ENCODE peak calls at places on chromosomes 13 and 19, in four cellular contexts. W is GM12864, D is bronchial epithelial cell, K is tibial nerve. P is an unnamed sample.

GRCh38 chr13:98141938-98142426 is 912 bp upstream of the FARP1 start:
- DNase-seq in W (no peak), D (no peak), K (no peak), P (no peak)

GRCh38 chr13:65605386-65605785 is 1624.8 kb downstream of the PCDH9 start:
- DNase-seq in W (no peak), D (no peak), K (no peak), P (no peak)

GRCh38 chr19:40417714-40417996 is 4.5 kb upstream of the PRX start:
- DNase-seq in W (no peak), D (no peak), K (no peak), P (no peak)

GRCh38 chr19:35166100-35167063 is 11.8 kb downstream of the FXYD5 start:
- DNase-seq in W (no peak), D (peak; percentile 50), K (no peak), P (no peak)

GRCh38 chr19:14381689-14382474 is 638 bp downstream of the ADGRE5 start:
- DNase-seq in W (no peak), D (peak; percentile 25), K (peak; percentile 28), P (no peak)

GRCh38 chr13:110801044-110801443 is 87.5 kb downstream of the ING1 start:
- DNase-seq in W (no peak), D (no peak), K (no peak), P (no peak)

GRCh38 chr13:48236528-48237353 is 3.7 kb downstream of the ITM2B start:
- DNase-seq in W (no peak), D (peak; percentile 47), K (no peak), P (no peak)

GRCh38 chr13:32645854-32646253 is 59.6 kb downstream of the PDS5B start:
- DNase-seq in W (peak; percentile 48), D (no peak), K (no peak), P (no peak)

GRCh38 chr13:20891768-20892167 is 10.8 kb downstream of the XPO4 start:
- DNase-seq in W (no peak), D (no peak), K (no peak), P (no peak)

GRCh38 chr13:98798849-98799645 is 46.6 kb upstream of the SLC15A1 start:
- DNase-seq in W (no peak), D (no peak), K (no peak), P (no peak)

GRCh38 chr19:2624537-2625091 is 77.9 kb downstream of the GNG7 start:
- DNase-seq in W (no peak), D (no peak), K (no peak), P (peak; percentile 55)

GRCh38 chr19:46745521-46746280 is at the start of gene FKRP:
- DNase-seq in W (no peak), D (no peak), K (no peak), P (peak; percentile 77)

GRCh38 chr19:5537870-5538269 is 29.9 kb downstream of the TINCR start:
- DNase-seq in W (no peak), D (no peak), K (no peak), P (no peak)

GRCh38 chr19:5536337-5536894 is 31.3 kb downstream of the TINCR start:
- DNase-seq in W (no peak), D (peak; percentile 25), K (no peak), P (no peak)

GRCh38 chr19:5530701-5531100 is 37.1 kb downstream of the TINCR start:
- DNase-seq in W (no peak), D (no peak), K (no peak), P (no peak)

GRCh38 chr19:5533257-5533656 is 34.5 kb downstream of the TINCR start:
- DNase-seq in W (no peak), D (no peak), K (no peak), P (no peak)

DNA sequence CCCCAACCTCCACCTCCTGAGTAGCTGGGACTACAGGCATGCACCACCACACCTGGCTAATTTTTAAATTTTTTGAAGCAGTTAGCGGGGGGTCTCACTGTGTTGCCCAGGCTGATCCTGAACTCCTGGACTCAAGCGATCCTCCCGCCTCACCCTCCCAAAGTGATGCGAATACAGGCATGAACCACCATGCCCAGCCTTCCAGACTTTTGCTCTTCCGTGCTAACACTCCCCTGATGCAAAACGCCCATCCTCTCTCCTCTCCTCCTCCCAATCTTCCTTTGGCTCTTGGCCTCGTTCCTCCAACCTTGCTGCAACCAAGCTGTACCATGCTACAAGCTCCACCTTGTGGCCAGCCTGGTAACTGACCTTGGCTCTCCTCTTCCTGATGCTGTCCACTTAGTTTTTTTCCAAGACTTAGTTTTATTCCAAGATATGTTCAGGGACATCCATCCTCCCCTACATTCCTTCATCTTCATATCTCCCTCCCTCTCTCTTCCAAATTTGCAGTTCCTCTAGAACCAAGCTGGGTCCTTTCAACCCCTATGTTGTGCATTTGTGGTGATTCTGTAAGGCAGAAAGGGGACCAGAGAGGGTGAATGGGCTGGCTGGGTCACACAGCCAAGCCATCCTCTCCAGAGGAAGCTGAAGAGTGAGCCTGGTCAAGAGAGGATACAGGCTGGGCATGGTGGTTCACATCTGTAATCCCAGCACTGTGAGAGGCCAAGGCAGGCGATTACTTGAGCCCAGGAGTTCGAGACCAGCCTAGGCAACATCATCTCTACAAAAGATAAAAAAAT is 32.8 kb downstream of the TINCR start:
- DNase-seq in W (no peak), D (no peak), K (no peak), P (no peak)
- TF ChIP-seq CTCF in W (peak; percentile 58), D (peak; percentile 55), K (no peak), P (no peak)

DNA sequence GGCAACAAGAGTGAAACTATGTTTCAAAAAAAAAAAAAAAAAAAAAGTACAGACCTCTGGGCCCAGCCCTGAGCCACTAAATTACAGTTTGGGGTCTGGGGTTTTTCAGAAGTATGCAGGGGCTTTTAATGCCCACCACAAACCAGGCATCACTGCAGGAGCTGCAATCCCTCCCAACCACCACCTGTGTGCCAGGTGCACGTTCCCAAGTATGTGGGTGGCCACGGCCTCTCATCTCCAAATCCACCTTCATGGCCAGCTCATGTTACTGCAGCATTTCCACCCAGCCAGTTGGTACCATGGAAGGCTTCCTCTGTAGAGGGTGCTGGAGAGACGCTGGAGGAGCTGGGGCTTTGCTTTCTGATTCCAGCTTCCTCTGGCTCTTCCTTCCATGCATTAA is 26.5 kb downstream of the CEP89 start:
- DNase-seq in W (no peak), D (no peak), K (no peak), P (no peak)
- TF ChIP-seq CTCF in W (no peak), D (no peak), K (no peak), P (no peak)

DNA sequence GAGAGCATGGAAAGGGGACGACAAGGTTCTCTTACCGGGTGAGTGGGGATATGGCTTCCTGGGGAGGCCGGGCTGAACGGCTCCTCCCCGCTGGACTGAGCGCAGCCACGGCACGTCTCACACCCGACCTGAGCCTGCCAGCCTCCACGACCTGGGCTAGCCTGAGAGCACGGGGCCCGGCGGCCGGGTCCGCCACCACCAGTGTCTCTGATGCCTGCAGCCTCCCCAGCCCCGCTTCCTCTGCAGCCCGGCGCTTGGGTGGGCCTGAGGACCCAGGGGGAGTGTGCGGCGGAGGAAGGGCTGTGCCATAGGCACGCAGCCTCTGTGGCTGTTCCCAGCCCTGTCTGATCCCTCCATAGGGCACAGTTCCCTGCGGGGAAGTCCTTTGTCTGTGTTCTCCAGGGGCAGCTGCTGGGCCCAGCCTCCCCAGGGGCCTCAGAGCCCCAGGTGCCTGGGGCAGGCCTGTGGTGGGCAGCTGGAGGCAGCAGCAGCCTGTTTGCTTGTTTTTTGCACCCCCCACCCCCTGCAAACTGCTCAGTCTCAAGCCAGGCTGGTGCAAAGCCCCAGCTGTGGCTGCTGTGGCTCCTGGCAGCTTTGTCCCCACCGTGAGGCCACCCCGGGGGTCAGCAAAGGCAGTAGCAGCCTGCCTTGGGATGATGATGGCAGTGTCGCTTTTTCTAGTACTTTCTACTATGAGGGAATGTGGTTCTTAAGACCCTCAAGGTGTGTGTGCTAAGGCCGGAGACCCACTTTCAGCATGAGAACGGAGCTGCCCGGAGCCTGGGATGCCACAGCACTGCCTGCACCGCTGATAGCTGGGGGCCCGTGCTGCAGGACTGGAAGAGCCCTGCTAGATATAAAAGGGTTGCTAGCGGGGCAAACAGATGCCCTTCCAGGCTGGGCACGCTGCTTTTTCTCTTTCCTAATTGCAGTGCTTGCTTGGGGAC is 14.8 kb downstream of the PLIN4 start:
- DNase-seq in W (no peak), D (no peak), K (no peak), P (no peak)
- TF ChIP-seq CTCF in W (no peak), D (no peak), K (no peak), P (no peak)

DNA sequence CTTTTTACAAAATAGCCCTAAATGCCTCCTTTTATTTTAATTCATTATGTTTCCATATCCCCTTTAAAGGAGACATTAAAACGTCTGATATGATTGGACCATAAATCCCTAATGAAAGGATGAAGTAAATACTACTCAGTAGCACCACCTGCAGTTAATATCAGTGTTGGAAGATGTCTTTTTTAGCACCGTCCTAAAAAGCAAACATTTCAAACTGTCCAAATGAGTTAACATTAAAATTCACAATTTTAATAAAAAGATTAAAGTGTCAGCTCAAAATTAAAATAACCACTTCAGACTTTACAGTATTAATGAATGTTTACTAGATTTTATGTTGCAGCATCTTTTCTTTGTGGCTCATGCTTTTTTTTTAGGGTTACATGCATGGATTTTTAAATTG is 12.3 kb downstream of the ZNF507 start:
- DNase-seq in W (no peak), D (peak; percentile 23), K (no peak), P (no peak)
- TF ChIP-seq CTCF in W (peak; percentile 15), D (peak; percentile 17), K (no peak), P (no peak)